ENCODE peak calls at places on chromosomes 2 and 18, in six cellular contexts. One of them, this sample, is unnamed.

GRCh38 chr2:84243788-84244627 is 215.1 kb downstream of the SUCLG1 start:
- DNase-seq in HL-60: no peak
- DNase-seq in AG04450: no peak
- DNase-seq in fibroblast of lung: no peak
- DNase-seq in GM12865: no peak
- DNase-seq in dorsolateral prefrontal cortex: no peak
- DNase-seq in this sample: no peak

GRCh38 chr18:31990823-31991222 is 27.8 kb upstream of the RNF125 start:
- DNase-seq in HL-60: no peak
- DNase-seq in AG04450: no peak
- DNase-seq in fibroblast of lung: no peak
- DNase-seq in GM12865: peak
- DNase-seq in dorsolateral prefrontal cortex: no peak
- DNase-seq in this sample: no peak

GRCh38 chr2:8120979-8121825 is 560.7 kb upstream of the ID2 start:
- DNase-seq in HL-60: no peak
- DNase-seq in AG04450: no peak
- DNase-seq in fibroblast of lung: no peak
- DNase-seq in GM12865: no peak
- DNase-seq in dorsolateral prefrontal cortex: no peak
- DNase-seq in this sample: no peak

GRCh38 chr2:216242365-216242764 is 129.9 kb downstream of the MARCHF4 start:
- DNase-seq in HL-60: no peak
- DNase-seq in AG04450: no peak
- DNase-seq in fibroblast of lung: no peak
- DNase-seq in GM12865: no peak
- DNase-seq in dorsolateral prefrontal cortex: no peak
- DNase-seq in this sample: no peak

GRCh38 chr2:130263606-130264005 is 65.4 kb upstream of the TUBA3E start:
- DNase-seq in HL-60: no peak
- DNase-seq in AG04450: no peak
- DNase-seq in fibroblast of lung: no peak
- DNase-seq in GM12865: no peak
- DNase-seq in dorsolateral prefrontal cortex: no peak
- DNase-seq in this sample: no peak

GRCh38 chr18:54961868-54962267 is 2.6 kb upstream of the CCDC68 start:
- DNase-seq in HL-60: no peak
- DNase-seq in AG04450: no peak
- DNase-seq in fibroblast of lung: no peak
- DNase-seq in GM12865: no peak
- DNase-seq in dorsolateral prefrontal cortex: no peak
- DNase-seq in this sample: no peak

GRCh38 chr2:68336192-68336591 is 16.4 kb upstream of the CNRIP1 start:
- DNase-seq in HL-60: no peak
- DNase-seq in AG04450: peak
- DNase-seq in fibroblast of lung: peak
- DNase-seq in GM12865: no peak
- DNase-seq in dorsolateral prefrontal cortex: no peak
- DNase-seq in this sample: peak

GRCh38 chr2:227230151-227230550 is 65.7 kb downstream of the COL4A3 start:
- DNase-seq in HL-60: no peak
- DNase-seq in AG04450: no peak
- DNase-seq in fibroblast of lung: no peak
- DNase-seq in GM12865: no peak
- DNase-seq in dorsolateral prefrontal cortex: no peak
- DNase-seq in this sample: no peak

GRCh38 chr2:201698588-201699226 is at the start of gene MPP4:
- DNase-seq in HL-60: no peak
- DNase-seq in AG04450: no peak
- DNase-seq in fibroblast of lung: peak
- DNase-seq in GM12865: no peak
- DNase-seq in dorsolateral prefrontal cortex: no peak
- DNase-seq in this sample: peak
- H3K4me3 ChIP-seq in HL-60: no peak
- H3K4me3 ChIP-seq in AG04450: no peak
- H3K4me3 ChIP-seq in fibroblast of lung: no peak
- H3K4me3 ChIP-seq in GM12865: no peak
- H3K4me3 ChIP-seq in dorsolateral prefrontal cortex: no peak
- H3K4me3 ChIP-seq in this sample: no peak

DNA sequence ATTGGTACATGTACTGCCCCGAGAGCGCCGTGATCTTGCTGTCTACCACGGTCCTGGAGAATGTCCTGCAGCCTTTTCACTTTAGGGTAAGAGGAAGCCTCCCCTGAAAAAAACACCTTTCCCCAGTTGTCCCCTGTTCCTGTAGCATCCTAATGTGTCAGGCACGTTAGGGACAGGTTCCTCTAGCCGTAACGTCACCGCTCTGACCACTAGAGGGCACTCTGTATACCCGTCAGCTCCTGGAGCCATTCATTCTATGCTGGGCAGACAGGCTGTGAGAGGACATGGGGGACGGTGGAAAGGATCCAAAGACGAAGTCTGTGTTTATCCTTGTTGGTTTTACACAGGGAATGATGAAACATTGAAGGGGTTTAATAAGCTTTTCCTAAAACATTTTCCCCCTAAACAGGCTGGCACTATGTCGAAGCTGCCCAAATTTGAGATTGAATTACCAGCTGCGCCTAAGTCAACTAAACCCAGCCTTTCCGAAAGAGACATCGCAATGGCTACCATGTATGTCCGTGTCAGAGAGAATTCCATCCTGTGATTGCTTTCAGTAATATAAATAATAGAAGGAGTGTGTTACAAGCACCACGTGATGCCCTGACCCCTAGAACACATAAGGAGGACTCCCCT is 12.7 kb downstream of the RMC1 start:
- DNase-seq in HL-60: peak
- DNase-seq in AG04450: peak
- DNase-seq in fibroblast of lung: peak
- DNase-seq in GM12865: peak
- DNase-seq in dorsolateral prefrontal cortex: peak
- DNase-seq in this sample: peak
- TF ChIP-seq CTCF in HL-60: peak
- TF ChIP-seq CTCF in AG04450: peak
- TF ChIP-seq CTCF in fibroblast of lung: peak
- TF ChIP-seq CTCF in GM12865: peak
- TF ChIP-seq CTCF in dorsolateral prefrontal cortex: peak
- TF ChIP-seq CTCF in this sample: peak

DNA sequence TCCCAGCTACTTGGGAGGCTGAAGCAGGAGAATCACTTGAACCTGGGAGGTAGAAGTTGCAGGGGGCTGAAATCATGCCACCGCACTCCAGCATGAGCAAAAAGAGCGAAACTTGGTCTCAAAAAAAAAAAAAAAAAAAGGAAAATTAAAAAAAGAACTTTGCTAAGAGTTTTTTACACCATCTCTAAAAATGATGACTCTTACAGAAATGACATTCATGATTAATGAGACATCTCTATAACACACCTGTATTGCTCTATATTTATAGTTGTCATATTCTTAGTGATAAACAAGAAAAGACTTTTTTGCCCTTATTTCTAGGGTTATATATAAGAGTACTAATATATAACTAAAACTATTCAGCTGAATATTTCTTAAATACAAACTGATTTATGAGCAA is 34.4 kb downstream of the ANKRD44 start:
- DNase-seq in HL-60: no peak
- DNase-seq in AG04450: no peak
- DNase-seq in fibroblast of lung: no peak
- DNase-seq in GM12865: no peak
- DNase-seq in dorsolateral prefrontal cortex: no peak
- DNase-seq in this sample: no peak
- H3K4me3 ChIP-seq in HL-60: no peak
- H3K4me3 ChIP-seq in AG04450: no peak
- H3K4me3 ChIP-seq in fibroblast of lung: no peak
- H3K4me3 ChIP-seq in GM12865: no peak
- H3K4me3 ChIP-seq in dorsolateral prefrontal cortex: no peak
- H3K4me3 ChIP-seq in this sample: no peak

DNA sequence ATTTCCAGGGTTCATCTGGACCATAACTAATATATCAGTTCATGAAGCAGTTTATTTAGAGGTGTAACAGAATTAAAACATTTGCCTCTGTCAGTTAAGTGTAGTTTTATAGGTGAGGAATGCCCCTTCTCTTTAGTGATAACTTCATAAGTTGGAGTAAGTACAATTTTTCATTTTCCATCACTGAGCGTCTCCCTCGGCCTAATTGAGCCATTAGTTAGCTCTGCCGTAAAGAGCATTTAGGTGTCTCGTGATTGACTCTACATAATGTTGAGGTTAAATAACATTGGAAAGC is 88.4 kb downstream of the UGGT1 start:
- DNase-seq in HL-60: no peak
- DNase-seq in AG04450: no peak
- DNase-seq in fibroblast of lung: no peak
- DNase-seq in GM12865: no peak
- DNase-seq in dorsolateral prefrontal cortex: no peak
- DNase-seq in this sample: no peak
- TF ChIP-seq CTCF in HL-60: no peak
- TF ChIP-seq CTCF in AG04450: no peak
- TF ChIP-seq CTCF in fibroblast of lung: no peak
- TF ChIP-seq CTCF in GM12865: no peak
- TF ChIP-seq CTCF in dorsolateral prefrontal cortex: no peak
- TF ChIP-seq CTCF in this sample: no peak

GRCh38 chr18:69400976-69401474 is 337 bp downstream of the DOK6 start:
- DNase-seq in HL-60: no peak
- DNase-seq in AG04450: no peak
- DNase-seq in fibroblast of lung: peak
- DNase-seq in GM12865: no peak
- DNase-seq in dorsolateral prefrontal cortex: no peak
- DNase-seq in this sample: peak

GRCh38 chr18:69402219-69402989 is 1.7 kb downstream of the DOK6 start:
- DNase-seq in HL-60: no peak
- DNase-seq in AG04450: no peak
- DNase-seq in fibroblast of lung: peak
- DNase-seq in GM12865: no peak
- DNase-seq in dorsolateral prefrontal cortex: no peak
- DNase-seq in this sample: no peak

GRCh38 chr18:69400253-69400975 is at the start of gene DOK6:
- DNase-seq in HL-60: no peak
- DNase-seq in AG04450: no peak
- DNase-seq in fibroblast of lung: peak
- DNase-seq in GM12865: no peak
- DNase-seq in dorsolateral prefrontal cortex: peak
- DNase-seq in this sample: peak

GRCh38 chr18:69399253-69399652 is 1.4 kb upstream of the DOK6 start:
- DNase-seq in HL-60: no peak
- DNase-seq in AG04450: no peak
- DNase-seq in fibroblast of lung: no peak
- DNase-seq in GM12865: no peak
- DNase-seq in dorsolateral prefrontal cortex: no peak
- DNase-seq in this sample: no peak

DNA sequence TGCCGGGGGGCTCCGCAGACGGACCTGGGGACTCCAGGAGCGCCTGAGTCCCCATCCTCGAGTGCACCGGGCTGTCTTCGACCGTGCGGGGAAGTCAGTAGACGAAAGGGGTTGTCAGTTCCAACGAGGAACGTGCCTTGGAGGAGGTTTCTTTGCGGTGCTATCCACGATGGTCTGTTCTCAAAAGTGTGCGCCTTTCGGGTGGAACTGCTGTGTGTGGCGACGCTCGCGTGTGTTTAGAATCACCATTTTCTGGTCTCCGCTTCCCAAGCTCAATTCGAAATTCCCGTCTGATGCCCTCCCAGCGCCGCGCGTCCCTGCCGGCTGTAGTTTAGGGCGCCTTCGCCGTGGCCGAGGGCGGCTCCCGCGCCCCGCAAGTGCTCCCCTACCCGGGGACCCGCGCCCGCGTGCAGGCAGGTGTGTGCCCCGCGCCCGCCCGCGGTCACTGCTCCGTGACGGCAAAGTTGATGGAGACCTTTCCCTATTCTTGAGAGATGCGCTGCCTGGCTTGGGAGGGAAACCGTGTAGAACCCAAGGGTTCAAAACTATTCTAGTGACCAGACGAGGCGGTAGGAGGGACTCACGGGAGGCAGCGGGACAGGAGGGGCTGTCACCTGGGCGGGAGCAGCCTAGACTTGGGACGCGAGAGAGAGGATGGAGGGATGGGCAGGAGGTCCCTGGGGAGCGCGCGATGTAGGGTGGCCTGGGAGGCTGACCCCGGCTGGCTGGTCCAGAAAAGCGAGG is 959 bp downstream of the DOK6 start:
- DNase-seq in HL-60: no peak
- DNase-seq in AG04450: no peak
- DNase-seq in fibroblast of lung: peak
- DNase-seq in GM12865: no peak
- DNase-seq in dorsolateral prefrontal cortex: no peak
- DNase-seq in this sample: peak
- H3K4me3 ChIP-seq in HL-60: no peak
- H3K4me3 ChIP-seq in AG04450: peak
- H3K4me3 ChIP-seq in fibroblast of lung: peak
- H3K4me3 ChIP-seq in GM12865: no peak
- H3K4me3 ChIP-seq in dorsolateral prefrontal cortex: peak
- H3K4me3 ChIP-seq in this sample: peak

GRCh38 chr18:46096651-46097300 is 1.3 kb downstream of the ATP5F1A start:
- DNase-seq in HL-60: no peak
- DNase-seq in AG04450: no peak
- DNase-seq in fibroblast of lung: no peak
- DNase-seq in GM12865: peak
- DNase-seq in dorsolateral prefrontal cortex: no peak
- DNase-seq in this sample: peak

GRCh38 chr18:46097378-46097852 is 681 bp downstream of the ATP5F1A start:
- DNase-seq in HL-60: no peak
- DNase-seq in AG04450: no peak
- DNase-seq in fibroblast of lung: peak
- DNase-seq in GM12865: peak
- DNase-seq in dorsolateral prefrontal cortex: no peak
- DNase-seq in this sample: peak

GRCh38 chr18:46099463-46099862 is 1.4 kb upstream of the ATP5F1A start:
- DNase-seq in HL-60: no peak
- DNase-seq in AG04450: no peak
- DNase-seq in fibroblast of lung: no peak
- DNase-seq in GM12865: no peak
- DNase-seq in dorsolateral prefrontal cortex: no peak
- DNase-seq in this sample: no peak

GRCh38 chr18:46098616-46098933 is 479 bp upstream of the ATP5F1A start:
- DNase-seq in HL-60: no peak
- DNase-seq in AG04450: no peak
- DNase-seq in fibroblast of lung: no peak
- DNase-seq in GM12865: no peak
- DNase-seq in dorsolateral prefrontal cortex: no peak
- DNase-seq in this sample: no peak

DNA sequence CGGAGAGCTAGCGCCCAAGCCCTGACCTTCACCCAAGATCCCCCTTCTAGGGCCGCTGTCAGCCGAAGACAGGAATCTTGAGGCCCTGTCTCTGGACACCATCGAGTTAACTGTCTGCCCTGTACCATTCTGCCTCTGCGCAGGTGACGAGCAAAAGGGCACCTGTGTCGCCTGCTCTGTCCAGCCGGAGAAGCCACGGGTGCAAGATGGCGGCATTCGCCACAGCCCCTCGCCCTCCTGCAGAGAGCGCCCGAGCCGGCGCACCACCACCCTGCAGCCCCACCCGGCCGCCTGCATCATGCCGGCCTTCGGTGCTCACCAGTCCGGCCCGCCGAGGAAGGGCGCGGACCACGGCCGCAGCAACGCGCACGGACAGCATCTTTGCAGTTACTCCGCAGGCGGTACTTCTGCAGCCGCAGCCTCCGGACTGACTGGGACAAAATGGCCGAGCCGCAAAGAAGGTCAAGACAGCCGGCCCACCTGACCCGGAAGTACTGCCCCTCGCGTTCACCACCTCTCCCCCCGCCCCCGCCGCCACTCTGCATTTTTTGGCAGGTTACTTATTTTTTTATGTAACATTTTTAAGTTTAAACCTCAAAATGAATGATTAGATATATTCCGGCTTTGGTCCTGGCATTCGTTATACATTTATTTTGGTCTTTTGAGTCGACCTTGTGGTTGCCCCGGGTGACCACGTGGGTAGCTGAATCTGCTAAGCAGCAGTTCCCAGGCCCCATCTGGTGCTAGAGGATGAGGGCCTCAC is at the start of gene ATP5F1A:
- DNase-seq in HL-60: peak
- DNase-seq in AG04450: peak
- DNase-seq in fibroblast of lung: peak
- DNase-seq in GM12865: peak
- DNase-seq in dorsolateral prefrontal cortex: peak
- DNase-seq in this sample: peak
- TF ChIP-seq CTCF in HL-60: no peak
- TF ChIP-seq CTCF in AG04450: no peak
- TF ChIP-seq CTCF in fibroblast of lung: no peak
- TF ChIP-seq CTCF in GM12865: no peak
- TF ChIP-seq CTCF in dorsolateral prefrontal cortex: no peak
- TF ChIP-seq CTCF in this sample: peak

This sample was measured in fibroblast of villous mesenchyme.